ENCODE peak calls at places on chromosomes 12 and 14, in seven cellular contexts. W is NCI-H1092; K is T-helper 2 cell; P is caudate nucleus; Y is MV-4-11; M is stimulated activated CD8-positive, alpha-beta memory T cell treated with anti-CD3 and anti-CD28 coated beads, Interleukin-4, amount 100 ng/mL, for 48 hours; C is SIG-M5. A is an unnamed sample.

GRCh38 chr14:30445394-30445793 is 113.6 kb upstream of the G2E3 start:
- DNase-seq in W (peak; percentile 8), K (no peak), P (no peak), Y (no peak), M (no peak), C (no peak), A (no peak)

GRCh38 chr14:22769369-22769768 is 2.9 kb downstream of the OXA1L start:
- DNase-seq in W (no peak), K (no peak), P (no peak), Y (no peak), M (no peak), C (no peak), A (no peak)

GRCh38 chr12:89770391-89770790 is 61.8 kb upstream of the ATP2B1 start:
- DNase-seq in W (no peak), K (no peak), P (no peak), Y (peak; percentile 9), M (no peak), C (no peak), A (no peak)

GRCh38 chr12:80218925-80219714 is 119.8 kb downstream of the OTOGL start:
- DNase-seq in W (no peak), K (no peak), P (no peak), Y (no peak), M (no peak), C (no peak), A (no peak)

GRCh38 chr12:12010277-12011031 is 60.3 kb upstream of the BCL2L14 start:
- DNase-seq in W (no peak), K (peak; percentile 40), P (peak; percentile 29), Y (peak; percentile 99), M (peak; percentile 80), C (peak; percentile 92), A (peak; percentile 85)

GRCh38 chr14:45246633-45247173 is 6.3 kb downstream of the MIS18BP1 start:
- DNase-seq in W (no peak), K (no peak), P (no peak), Y (no peak), M (no peak), C (no peak), A (no peak)

GRCh38 chr12:180445-180844 is 33.5 kb downstream of the SLC6A12 start:
- DNase-seq in W (no peak), K (no peak), P (no peak), Y (peak; percentile 94), M (no peak), C (no peak), A (peak; percentile 64)

GRCh38 chr14:27040552-27040951 is 442.7 kb upstream of the NOVA1 start:
- DNase-seq in W (no peak), K (no peak), P (no peak), Y (no peak), M (no peak), C (no peak), A (no peak)

GRCh38 chr14:25017562-25017961 is 32.4 kb downstream of the STXBP6 start:
- DNase-seq in W (no peak), K (no peak), P (no peak), Y (no peak), M (no peak), C (no peak), A (no peak)

GRCh38 chr12:109463776-109464175 is 13.3 kb downstream of the KCTD10 start:
- DNase-seq in W (no peak), K (no peak), P (no peak), Y (no peak), M (no peak), C (no peak), A (no peak)

GRCh38 chr14:56814468-56815074 is 4.3 kb upstream of the OTX2 start:
- DNase-seq in W (no peak), K (no peak), P (no peak), Y (no peak), M (no peak), C (no peak), A (no peak)

GRCh38 chr12:94650143-94651056 is at the start of gene TMCC3:
- DNase-seq in W (no peak), K (no peak), P (peak; percentile 22), Y (no peak), M (no peak), C (no peak), A (no peak)

GRCh38 chr14:102666635-102667034 is 74.2 kb downstream of the RCOR1 start:
- DNase-seq in W (no peak), K (no peak), P (no peak), Y (no peak), M (no peak), C (no peak), A (no peak)

GRCh38 chr14:91113829-91114078 is at the start of gene DGLUCY:
- DNase-seq in W (peak; percentile 77), K (peak; percentile 47), P (no peak), Y (peak; percentile 72), M (peak; percentile 80), C (no peak), A (peak; percentile 93)

GRCh38 chr14:91482278-91483023 is 27.7 kb downstream of the PPP4R3A start:
- DNase-seq in W (no peak), K (no peak), P (no peak), Y (peak; percentile 88), M (no peak), C (peak; percentile 22), A (no peak)

GRCh38 chr14:97251423-97252155 is 454.4 kb downstream of the VRK1 start:
- DNase-seq in W (no peak), K (no peak), P (no peak), Y (peak; percentile 57), M (no peak), C (no peak), A (peak; percentile 43)

GRCh38 chr14:90758959-90759358 is 57.3 kb downstream of the TTC7B start:
- DNase-seq in W (no peak), K (no peak), P (peak; percentile 34), Y (no peak), M (no peak), C (no peak), A (no peak)

GRCh38 chr12:46659844-46660243 is 166.0 kb downstream of the SLC38A4 start:
- DNase-seq in W (no peak), K (no peak), P (no peak), Y (peak; percentile 7), M (no peak), C (no peak), A (no peak)

GRCh38 chr12:72083096-72083825 is 144.6 kb downstream of the TPH2 start:
- DNase-seq in W (no peak), K (no peak), P (no peak), Y (no peak), M (no peak), C (no peak), A (no peak)

GRCh38 chr12:48219635-48220034 is 16.5 kb upstream of the OR10AD1 start:
- DNase-seq in W (no peak), K (no peak), P (no peak), Y (no peak), M (no peak), C (no peak), A (no peak)

GRCh38 chr14:64709126-64709525 is 4.9 kb downstream of the PLEKHG3 start:
- DNase-seq in W (no peak), K (no peak), P (no peak), Y (no peak), M (no peak), C (no peak), A (no peak)

GRCh38 chr12:132131952-132132351 is 12.2 kb downstream of the DDX51 start:
- DNase-seq in W (no peak), K (no peak), P (no peak), Y (no peak), M (no peak), C (no peak), A (no peak)

GRCh38 chr12:121295123-121295745 is 1.3 kb downstream of the CAMKK2 start:
- DNase-seq in W (no peak), K (no peak), P (no peak), Y (peak; percentile 26), M (no peak), C (no peak), A (no peak)